ENCODE peak calls at places on chromosomes 16 and 17, in four cellular contexts. One of them, this sample, is unnamed.

GRCh38 chr17:5705081-5705875 is 121.0 kb upstream of the NLRP1 start:
- DNase-seq in HCT116: no peak
- DNase-seq in HepG2: no peak
- DNase-seq in SK-N-SH: peak
- DNase-seq in this sample: peak

GRCh38 chr17:72514888-72515287 is 394.1 kb downstream of the SOX9 start:
- DNase-seq in HCT116: no peak
- DNase-seq in HepG2: no peak
- DNase-seq in SK-N-SH: no peak
- DNase-seq in this sample: no peak

GRCh38 chr17:3892095-3892998 is 506 bp downstream of the CAMKK1 start:
- DNase-seq in HCT116: no peak
- DNase-seq in HepG2: peak
- DNase-seq in SK-N-SH: peak
- DNase-seq in this sample: peak

GRCh38 chr16:11060856-11061255 is 116.5 kb downstream of the CLEC16A start:
- DNase-seq in HCT116: no peak
- DNase-seq in HepG2: no peak
- DNase-seq in SK-N-SH: no peak
- DNase-seq in this sample: no peak

GRCh38 chr16:69904495-69905170 is 46.5 kb upstream of the CLEC18A start:
- DNase-seq in HCT116: no peak
- DNase-seq in HepG2: no peak
- DNase-seq in SK-N-SH: no peak
- DNase-seq in this sample: no peak

GRCh38 chr17:9022553-9023388 is 1.5 kb downstream of the NTN1 start:
- DNase-seq in HCT116: no peak
- DNase-seq in HepG2: no peak
- DNase-seq in SK-N-SH: peak
- DNase-seq in this sample: no peak

GRCh38 chr16:67169642-67170167 is 633 bp upstream of the NOL3 start:
- DNase-seq in HCT116: no peak
- DNase-seq in HepG2: peak
- DNase-seq in SK-N-SH: peak
- DNase-seq in this sample: peak

GRCh38 chr16:57801856-57802634 is at the start of gene KIFC3:
- DNase-seq in HCT116: no peak
- DNase-seq in HepG2: peak
- DNase-seq in SK-N-SH: peak
- DNase-seq in this sample: peak

GRCh38 chr16:27188633-27189032 is 14.7 kb upstream of the KDM8 start:
- DNase-seq in HCT116: no peak
- DNase-seq in HepG2: no peak
- DNase-seq in SK-N-SH: no peak
- DNase-seq in this sample: no peak

GRCh38 chr16:89334461-89334860 is 117.0 kb downstream of the ZNF778 start:
- DNase-seq in HCT116: no peak
- DNase-seq in HepG2: no peak
- DNase-seq in SK-N-SH: no peak
- DNase-seq in this sample: no peak

GRCh38 chr16:1746693-1747195 is 24.6 kb downstream of the NME3 start:
- DNase-seq in HCT116: no peak
- DNase-seq in HepG2: no peak
- DNase-seq in SK-N-SH: no peak
- DNase-seq in this sample: no peak

GRCh38 chr17:1871743-1872142 is 41.9 kb downstream of the RPA1 start:
- DNase-seq in HCT116: no peak
- DNase-seq in HepG2: no peak
- DNase-seq in SK-N-SH: no peak
- DNase-seq in this sample: no peak

GRCh38 chr16:85619089-85619850 is 6.1 kb downstream of the GSE1 start:
- DNase-seq in HCT116: no peak
- DNase-seq in HepG2: no peak
- DNase-seq in SK-N-SH: no peak
- DNase-seq in this sample: no peak

GRCh38 chr16:17275076-17275732 is 195.6 kb downstream of the XYLT1 start:
- DNase-seq in HCT116: peak
- DNase-seq in HepG2: peak
- DNase-seq in SK-N-SH: no peak
- DNase-seq in this sample: no peak

GRCh38 chr16:71347146-71347545 is 11.4 kb upstream of the CALB2 start:
- DNase-seq in HCT116: no peak
- DNase-seq in HepG2: no peak
- DNase-seq in SK-N-SH: no peak
- DNase-seq in this sample: no peak

GRCh38 chr17:21275579-21276339 is 8.8 kb upstream of the MAP2K3 start:
- DNase-seq in HCT116: no peak
- DNase-seq in HepG2: peak
- DNase-seq in SK-N-SH: peak
- DNase-seq in this sample: peak

GRCh38 chr16:49575352-49576172 is 202.0 kb downstream of the C16orf78 start:
- DNase-seq in HCT116: no peak
- DNase-seq in HepG2: no peak
- DNase-seq in SK-N-SH: no peak
- DNase-seq in this sample: no peak

GRCh38 chr17:82838386-82839063 is 1.3 kb downstream of the ZNF750 start:
- DNase-seq in HCT116: no peak
- DNase-seq in HepG2: peak
- DNase-seq in SK-N-SH: no peak
- DNase-seq in this sample: no peak

GRCh38 chr16:26777821-26778220 is 288.9 kb upstream of the C16orf82 start:
- DNase-seq in HCT116: no peak
- DNase-seq in HepG2: no peak
- DNase-seq in SK-N-SH: no peak
- DNase-seq in this sample: no peak

GRCh38 chr17:80692931-80693467 is 148.4 kb downstream of the RPTOR start:
- DNase-seq in HCT116: no peak
- DNase-seq in HepG2: no peak
- DNase-seq in SK-N-SH: peak
- DNase-seq in this sample: no peak

GRCh38 chr17:82034371-82035011 is 3.0 kb downstream of the DCXR start:
- DNase-seq in HCT116: peak
- DNase-seq in HepG2: no peak
- DNase-seq in SK-N-SH: no peak
- DNase-seq in this sample: no peak

GRCh38 chr17:21194210-21194609 is 19.8 kb downstream of the TMEM11 start:
- DNase-seq in HCT116: no peak
- DNase-seq in HepG2: no peak
- DNase-seq in SK-N-SH: peak
- DNase-seq in this sample: no peak

GRCh38 chr17:61570118-61570517 is 20.9 kb downstream of the NACA2 start:
- DNase-seq in HCT116: peak
- DNase-seq in HepG2: no peak
- DNase-seq in SK-N-SH: no peak
- DNase-seq in this sample: no peak

GRCh38 chr17:38890410-38890746 is 20.5 kb downstream of the LASP1 start:
- DNase-seq in HCT116: no peak
- DNase-seq in HepG2: no peak
- DNase-seq in SK-N-SH: no peak
- DNase-seq in this sample: no peak

GRCh38 chr16:10172848-10173655 is 9.2 kb downstream of the GRIN2A start:
- DNase-seq in HCT116: no peak
- DNase-seq in HepG2: no peak
- DNase-seq in SK-N-SH: no peak
- DNase-seq in this sample: no peak

GRCh38 chr16:11431915-11432465 is 86.7 kb downstream of the RMI2 start:
- DNase-seq in HCT116: no peak
- DNase-seq in HepG2: peak
- DNase-seq in SK-N-SH: peak
- DNase-seq in this sample: no peak

GRCh38 chr17:17144916-17145665 is 61.0 kb downstream of the PLD6 start:
- DNase-seq in HCT116: no peak
- DNase-seq in HepG2: no peak
- DNase-seq in SK-N-SH: no peak
- DNase-seq in this sample: no peak

GRCh38 chr17:33126086-33126485 is 134.4 kb downstream of the SPACA3 start:
- DNase-seq in HCT116: no peak
- DNase-seq in HepG2: no peak
- DNase-seq in SK-N-SH: no peak
- DNase-seq in this sample: no peak

GRCh38 chr16:11557811-11558210 is 28.9 kb downstream of the LITAF start:
- DNase-seq in HCT116: no peak
- DNase-seq in HepG2: no peak
- DNase-seq in SK-N-SH: no peak
- DNase-seq in this sample: no peak

GRCh38 chr17:8149419-8150193 is 2.6 kb downstream of the PER1 start:
- DNase-seq in HCT116: no peak
- DNase-seq in HepG2: no peak
- DNase-seq in SK-N-SH: no peak
- DNase-seq in this sample: no peak

GRCh38 chr16:51465026-51465425 is 314.0 kb upstream of the SALL1 start:
- DNase-seq in HCT116: no peak
- DNase-seq in HepG2: no peak
- DNase-seq in SK-N-SH: no peak
- DNase-seq in this sample: no peak

GRCh38 chr16:74896389-74897370 is 88.2 kb downstream of the WDR59 start:
- DNase-seq in HCT116: peak
- DNase-seq in HepG2: no peak
- DNase-seq in SK-N-SH: no peak
- DNase-seq in this sample: peak

DNA sequence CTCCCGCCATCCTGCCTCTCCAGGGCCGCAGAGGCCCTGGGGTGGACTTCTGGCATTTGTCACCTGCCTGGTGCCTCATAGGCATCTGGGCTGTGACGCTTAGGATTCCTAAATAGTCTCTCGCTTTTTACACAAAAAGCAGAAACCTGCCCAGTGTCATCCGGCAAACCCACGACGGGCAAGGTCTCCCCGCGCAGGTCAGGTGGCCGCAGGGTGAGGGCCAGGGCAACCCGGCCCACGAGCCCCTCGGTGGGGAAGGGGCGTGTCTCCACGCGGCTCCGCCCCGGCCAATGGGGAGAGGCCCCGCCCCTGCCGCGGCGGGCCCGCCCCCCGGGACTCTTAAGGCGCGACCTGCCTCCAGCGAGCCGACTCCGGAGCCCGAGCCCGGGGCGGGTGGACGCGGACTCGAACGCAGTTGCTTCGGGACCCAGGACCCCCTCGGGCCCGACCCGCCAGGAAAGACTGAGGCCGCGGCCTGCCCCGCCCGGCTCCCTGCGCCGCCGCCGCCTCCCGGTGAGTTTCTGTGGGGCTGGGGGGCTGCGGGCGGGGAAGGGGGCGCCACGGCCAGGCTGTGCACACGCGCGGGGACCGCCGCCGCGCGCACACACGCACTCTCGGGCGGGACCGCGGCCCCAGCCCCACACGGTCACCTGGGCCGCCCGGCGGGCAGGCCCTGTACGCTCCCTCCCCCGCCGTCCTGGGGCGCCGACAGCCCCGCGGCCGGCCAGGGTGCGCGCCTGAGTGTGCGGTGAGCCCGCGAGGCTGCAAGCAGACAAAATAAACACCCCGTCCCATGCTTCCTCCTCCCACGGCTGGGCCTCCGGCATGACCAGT is at the start of gene VASN:
- DNase-seq in HCT116: peak
- DNase-seq in HepG2: peak
- DNase-seq in SK-N-SH: peak
- DNase-seq in this sample: peak
- TF ChIP-seq ELF1 in HCT116: no peak
- TF ChIP-seq ELF1 in HepG2: no peak
- TF ChIP-seq ELF1 in SK-N-SH: no peak
- TF ChIP-seq ELF1 in this sample: no peak

GRCh38 chr17:48622857-48623256 is 3.3 kb downstream of the HOXB9 start:
- DNase-seq in HCT116: no peak
- DNase-seq in HepG2: no peak
- DNase-seq in SK-N-SH: no peak
- DNase-seq in this sample: no peak
- TF ChIP-seq ELF1 in HCT116: no peak
- TF ChIP-seq ELF1 in HepG2: no peak
- TF ChIP-seq ELF1 in SK-N-SH: no peak
- TF ChIP-seq ELF1 in this sample: no peak

GRCh38 chr17:44522883-44523671 is 19.9 kb upstream of the GPATCH8 start:
- DNase-seq in HCT116: peak
- DNase-seq in HepG2: peak
- DNase-seq in SK-N-SH: peak
- DNase-seq in this sample: peak

GRCh38 chr17:44523672-44523972 is 20.4 kb upstream of the GPATCH8 start:
- DNase-seq in HCT116: no peak
- DNase-seq in HepG2: no peak
- DNase-seq in SK-N-SH: no peak
- DNase-seq in this sample: no peak

DNA sequence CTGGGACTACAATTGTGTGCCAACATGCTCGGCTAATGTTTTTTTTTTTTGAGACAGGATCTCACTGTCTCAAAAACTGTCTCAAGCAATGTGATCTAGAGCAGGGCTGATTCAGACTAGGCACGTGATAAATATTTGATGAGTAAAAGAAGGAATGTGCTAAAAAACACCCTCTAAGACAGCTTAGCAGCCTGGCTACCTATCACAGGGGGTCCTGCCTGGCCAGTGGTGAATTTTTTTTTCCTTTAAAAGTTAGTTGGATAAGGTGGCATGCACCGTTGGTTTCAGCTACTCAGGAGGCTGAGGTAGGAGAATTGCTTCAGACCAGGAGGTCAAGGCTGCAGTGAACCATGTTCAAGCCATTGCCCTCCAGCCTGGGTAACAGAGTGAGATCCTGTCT is 14.8 kb upstream of the GPATCH8 start:
- DNase-seq in HCT116: no peak
- DNase-seq in HepG2: no peak
- DNase-seq in SK-N-SH: no peak
- DNase-seq in this sample: no peak
- TF ChIP-seq ELF1 in HCT116: no peak
- TF ChIP-seq ELF1 in HepG2: no peak
- TF ChIP-seq ELF1 in SK-N-SH: no peak
- TF ChIP-seq ELF1 in this sample: no peak

DNA sequence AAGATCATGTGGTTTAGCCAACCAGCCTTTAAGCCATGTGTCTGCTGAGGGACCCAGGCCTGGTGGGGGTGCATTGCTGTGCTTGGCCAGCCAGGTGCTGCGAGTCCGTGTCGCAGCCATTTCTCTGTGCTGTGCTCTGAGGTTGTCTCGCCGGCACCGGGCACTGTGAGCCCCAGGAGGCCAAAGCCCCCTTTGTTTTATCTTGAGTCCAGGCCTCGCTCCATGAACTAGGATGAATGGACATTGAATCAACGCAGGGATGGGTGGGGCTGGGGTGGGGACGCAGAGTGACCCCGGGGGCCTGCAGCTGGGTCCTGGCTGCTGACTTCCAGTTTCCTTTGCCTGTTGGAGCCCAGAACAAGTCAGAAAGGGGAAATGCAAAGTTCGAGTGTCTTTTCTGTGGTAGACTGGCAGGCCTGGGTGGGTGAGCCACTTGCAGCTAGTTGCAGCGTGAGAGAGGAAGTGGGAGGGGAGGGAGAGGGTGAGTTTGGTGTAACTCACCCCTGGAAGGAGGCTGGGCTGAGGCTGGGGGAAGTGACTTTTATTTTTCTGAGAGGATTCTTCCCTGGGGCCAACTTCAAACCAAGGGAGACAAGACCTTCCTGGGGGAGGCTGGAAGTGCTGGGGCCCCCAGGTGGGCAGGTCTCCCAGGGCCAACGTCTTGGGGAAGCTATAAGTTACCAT is 324.7 kb downstream of the SEC14L1 start:
- DNase-seq in HCT116: no peak
- DNase-seq in HepG2: no peak
- DNase-seq in SK-N-SH: no peak
- DNase-seq in this sample: no peak
- TF ChIP-seq ELF1 in HCT116: no peak
- TF ChIP-seq ELF1 in HepG2: no peak
- TF ChIP-seq ELF1 in SK-N-SH: no peak
- TF ChIP-seq ELF1 in this sample: no peak

GRCh38 chr16:81842564-81843242 is 63.6 kb downstream of the PLCG2 start:
- DNase-seq in HCT116: no peak
- DNase-seq in HepG2: no peak
- DNase-seq in SK-N-SH: no peak
- DNase-seq in this sample: no peak
- TF ChIP-seq ELF1 in HCT116: no peak
- TF ChIP-seq ELF1 in HepG2: no peak
- TF ChIP-seq ELF1 in SK-N-SH: no peak
- TF ChIP-seq ELF1 in this sample: no peak